ENCODE peak calls at places on chromosomes 6 and 20, in five cellular contexts. One of them, this sample, is unnamed.

GRCh38 chr6:11890849-11891248 is 112.2 kb upstream of the ADTRP start:
- DNase-seq in CD4-positive, alpha-beta T cell: no peak
- DNase-seq in left ventricle myocardium inferior: no peak
- DNase-seq in neural progenitor cell: no peak
- DNase-seq in uterus: no peak
- DNase-seq in this sample: no peak

GRCh38 chr6:90294989-90295853 is 1.4 kb downstream of the BACH2 start:
- DNase-seq in CD4-positive, alpha-beta T cell: peak
- DNase-seq in left ventricle myocardium inferior: peak
- DNase-seq in neural progenitor cell: peak
- DNase-seq in uterus: peak
- DNase-seq in this sample: peak

GRCh38 chr20:61117725-61118124 is 134.3 kb upstream of the CDH4 start:
- DNase-seq in CD4-positive, alpha-beta T cell: no peak
- DNase-seq in left ventricle myocardium inferior: no peak
- DNase-seq in neural progenitor cell: no peak
- DNase-seq in uterus: no peak
- DNase-seq in this sample: no peak

GRCh38 chr20:32830437-32830836 is 10.7 kb downstream of the MAPRE1 start:
- DNase-seq in CD4-positive, alpha-beta T cell: no peak
- DNase-seq in left ventricle myocardium inferior: no peak
- DNase-seq in neural progenitor cell: no peak
- DNase-seq in uterus: no peak
- DNase-seq in this sample: no peak

GRCh38 chr6:137403855-137404254 is 90.3 kb downstream of the OLIG3 start:
- DNase-seq in CD4-positive, alpha-beta T cell: no peak
- DNase-seq in left ventricle myocardium inferior: no peak
- DNase-seq in neural progenitor cell: no peak
- DNase-seq in uterus: no peak
- DNase-seq in this sample: no peak

GRCh38 chr6:53168516-53169257 is 20.0 kb upstream of the GCM1 start:
- DNase-seq in CD4-positive, alpha-beta T cell: no peak
- DNase-seq in left ventricle myocardium inferior: no peak
- DNase-seq in neural progenitor cell: no peak
- DNase-seq in uterus: no peak
- DNase-seq in this sample: peak

GRCh38 chr20:11544029-11544678 is 373.5 kb upstream of the BTBD3 start:
- DNase-seq in CD4-positive, alpha-beta T cell: no peak
- DNase-seq in left ventricle myocardium inferior: no peak
- DNase-seq in neural progenitor cell: peak
- DNase-seq in uterus: peak
- DNase-seq in this sample: peak

GRCh38 chr20:63750807-63751470 is 11.4 kb downstream of the SLC2A4RG start:
- DNase-seq in CD4-positive, alpha-beta T cell: peak
- DNase-seq in left ventricle myocardium inferior: no peak
- DNase-seq in neural progenitor cell: no peak
- DNase-seq in uterus: no peak
- DNase-seq in this sample: no peak

GRCh38 chr20:56504373-56505005 is 20.1 kb upstream of the FAM209A start:
- DNase-seq in CD4-positive, alpha-beta T cell: peak
- DNase-seq in left ventricle myocardium inferior: no peak
- DNase-seq in neural progenitor cell: peak
- DNase-seq in uterus: no peak
- DNase-seq in this sample: no peak

GRCh38 chr20:18390201-18390600 is 76.6 kb downstream of the DZANK1 start:
- DNase-seq in CD4-positive, alpha-beta T cell: no peak
- DNase-seq in left ventricle myocardium inferior: no peak
- DNase-seq in neural progenitor cell: no peak
- DNase-seq in uterus: no peak
- DNase-seq in this sample: no peak

GRCh38 chr6:62615366-62616015 is 329.5 kb upstream of the KHDRBS2 start:
- DNase-seq in CD4-positive, alpha-beta T cell: no peak
- DNase-seq in left ventricle myocardium inferior: no peak
- DNase-seq in neural progenitor cell: no peak
- DNase-seq in uterus: no peak
- DNase-seq in this sample: no peak

GRCh38 chr6:2939315-2940009 is 31.9 kb downstream of the SERPINB6 start:
- DNase-seq in CD4-positive, alpha-beta T cell: no peak
- DNase-seq in left ventricle myocardium inferior: peak
- DNase-seq in neural progenitor cell: no peak
- DNase-seq in uterus: no peak
- DNase-seq in this sample: no peak
- H3K27ac ChIP-seq in CD4-positive, alpha-beta T cell: peak
- H3K27ac ChIP-seq in left ventricle myocardium inferior: peak
- H3K27ac ChIP-seq in neural progenitor cell: no peak
- H3K27ac ChIP-seq in uterus: no peak
- H3K27ac ChIP-seq in this sample: no peak

DNA sequence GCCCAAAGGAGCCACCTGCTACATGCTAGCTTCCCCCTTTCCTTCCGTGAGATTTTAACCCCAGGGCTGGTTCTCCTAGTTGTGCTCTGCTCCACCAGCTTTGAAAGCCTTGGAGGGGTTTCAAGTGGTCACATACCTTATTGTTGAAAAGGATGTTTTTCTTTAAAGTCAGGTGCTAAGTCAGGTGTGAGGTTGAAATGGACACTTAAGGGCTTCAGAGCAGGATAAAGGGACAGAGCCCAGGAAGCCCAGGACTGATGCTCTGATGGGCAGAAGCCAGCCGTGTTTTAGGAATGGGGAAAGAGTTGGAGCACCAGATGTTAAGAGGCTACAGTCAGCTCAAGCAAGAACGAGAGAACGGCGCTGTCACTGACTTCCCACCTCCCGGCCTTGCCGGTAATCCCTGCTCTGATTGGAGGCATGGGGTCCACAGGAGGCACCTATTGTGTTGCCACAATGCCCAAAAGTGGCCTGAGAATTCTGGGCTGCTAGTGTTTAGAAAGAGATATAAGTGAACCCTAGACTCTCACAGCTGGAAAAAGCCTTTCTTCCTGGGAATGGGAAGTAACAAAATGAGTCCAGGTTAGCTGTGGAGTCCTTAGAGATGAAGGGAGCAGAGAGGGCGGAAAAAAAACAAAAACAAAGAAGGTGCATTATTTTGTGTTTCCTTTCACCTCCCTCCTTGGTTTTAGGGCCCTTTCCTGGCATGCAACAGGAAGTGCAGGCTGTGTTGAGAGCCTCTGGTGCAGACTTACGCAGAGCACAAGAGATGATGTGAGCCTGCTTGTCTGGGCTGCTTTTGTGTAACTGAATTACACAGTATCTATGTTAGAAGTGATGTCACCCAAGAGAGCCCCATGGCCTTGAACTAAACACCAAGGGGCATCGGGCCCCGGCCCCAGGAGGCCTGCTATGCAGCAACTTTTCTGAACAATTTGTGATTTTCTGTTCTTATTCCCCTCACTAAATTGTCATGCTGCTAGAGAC is 25.2 kb downstream of the GNAS start:
- DNase-seq in CD4-positive, alpha-beta T cell: no peak
- DNase-seq in left ventricle myocardium inferior: no peak
- DNase-seq in neural progenitor cell: peak
- DNase-seq in uterus: no peak
- DNase-seq in this sample: no peak
- H3K27ac ChIP-seq in CD4-positive, alpha-beta T cell: no peak
- H3K27ac ChIP-seq in left ventricle myocardium inferior: no peak
- H3K27ac ChIP-seq in neural progenitor cell: peak
- H3K27ac ChIP-seq in uterus: no peak
- H3K27ac ChIP-seq in this sample: no peak

GRCh38 chr6:165660881-165661415 is 2.1 kb downstream of the PDE10A start:
- DNase-seq in CD4-positive, alpha-beta T cell: no peak
- DNase-seq in left ventricle myocardium inferior: peak
- DNase-seq in neural progenitor cell: peak
- DNase-seq in uterus: no peak
- DNase-seq in this sample: no peak
- H3K27ac ChIP-seq in CD4-positive, alpha-beta T cell: no peak
- H3K27ac ChIP-seq in left ventricle myocardium inferior: peak
- H3K27ac ChIP-seq in neural progenitor cell: no peak
- H3K27ac ChIP-seq in uterus: peak
- H3K27ac ChIP-seq in this sample: no peak

GRCh38 chr6:15689586-15690450 is 27.0 kb upstream of the DTNBP1 start:
- DNase-seq in CD4-positive, alpha-beta T cell: no peak
- DNase-seq in left ventricle myocardium inferior: no peak
- DNase-seq in neural progenitor cell: no peak
- DNase-seq in uterus: no peak
- DNase-seq in this sample: no peak
- H3K27ac ChIP-seq in CD4-positive, alpha-beta T cell: no peak
- H3K27ac ChIP-seq in left ventricle myocardium inferior: no peak
- H3K27ac ChIP-seq in neural progenitor cell: no peak
- H3K27ac ChIP-seq in uterus: peak
- H3K27ac ChIP-seq in this sample: no peak

DNA sequence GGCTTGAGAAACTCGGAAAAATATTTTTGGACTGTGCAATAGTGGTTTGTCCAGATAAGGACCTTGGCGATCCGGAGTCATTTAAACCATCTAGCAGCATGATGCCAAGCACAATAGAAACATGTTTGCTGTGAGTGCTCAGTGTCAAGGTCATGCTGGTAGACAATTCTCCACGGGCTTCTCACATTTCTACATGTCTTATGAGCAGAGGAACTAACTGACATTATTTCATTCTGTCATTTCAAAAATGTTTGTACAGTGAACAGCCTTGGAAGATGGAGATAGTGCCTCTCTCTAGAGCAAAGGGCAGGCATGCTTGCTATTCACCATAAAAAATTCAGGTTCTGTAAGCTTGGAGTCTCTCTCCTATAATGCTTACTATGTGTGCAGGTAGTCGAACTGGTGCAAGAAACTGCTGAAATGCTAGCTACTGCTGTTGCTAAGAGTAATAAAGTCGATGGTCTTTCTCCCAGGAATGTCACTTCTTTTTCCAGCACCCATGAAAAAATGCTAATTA is 25.4 kb upstream of the CCN2 start:
- DNase-seq in CD4-positive, alpha-beta T cell: no peak
- DNase-seq in left ventricle myocardium inferior: no peak
- DNase-seq in neural progenitor cell: no peak
- DNase-seq in uterus: no peak
- DNase-seq in this sample: no peak
- H3K27ac ChIP-seq in CD4-positive, alpha-beta T cell: no peak
- H3K27ac ChIP-seq in left ventricle myocardium inferior: no peak
- H3K27ac ChIP-seq in neural progenitor cell: no peak
- H3K27ac ChIP-seq in uterus: no peak
- H3K27ac ChIP-seq in this sample: no peak

GRCh38 chr20:62377064-62377461 is 9.8 kb upstream of the RPS21 start:
- DNase-seq in CD4-positive, alpha-beta T cell: no peak
- DNase-seq in left ventricle myocardium inferior: no peak
- DNase-seq in neural progenitor cell: no peak
- DNase-seq in uterus: no peak
- DNase-seq in this sample: no peak

GRCh38 chr20:62378215-62378614 is 8.7 kb upstream of the RPS21 start:
- DNase-seq in CD4-positive, alpha-beta T cell: no peak
- DNase-seq in left ventricle myocardium inferior: no peak
- DNase-seq in neural progenitor cell: no peak
- DNase-seq in uterus: no peak
- DNase-seq in this sample: peak

GRCh38 chr20:62376112-62377063 is 9.3 kb upstream of the LAMA5 start:
- DNase-seq in CD4-positive, alpha-beta T cell: no peak
- DNase-seq in left ventricle myocardium inferior: no peak
- DNase-seq in neural progenitor cell: peak
- DNase-seq in uterus: peak
- DNase-seq in this sample: no peak

GRCh38 chr20:62374431-62375152 is 7.5 kb upstream of the LAMA5 start:
- DNase-seq in CD4-positive, alpha-beta T cell: no peak
- DNase-seq in left ventricle myocardium inferior: no peak
- DNase-seq in neural progenitor cell: no peak
- DNase-seq in uterus: no peak
- DNase-seq in this sample: no peak

GRCh38 chr20:62377615-62378085 is 9.3 kb upstream of the RPS21 start:
- DNase-seq in CD4-positive, alpha-beta T cell: no peak
- DNase-seq in left ventricle myocardium inferior: peak
- DNase-seq in neural progenitor cell: no peak
- DNase-seq in uterus: no peak
- DNase-seq in this sample: no peak
- H3K27ac ChIP-seq in CD4-positive, alpha-beta T cell: no peak
- H3K27ac ChIP-seq in left ventricle myocardium inferior: peak
- H3K27ac ChIP-seq in neural progenitor cell: peak
- H3K27ac ChIP-seq in uterus: no peak
- H3K27ac ChIP-seq in this sample: peak

GRCh38 chr6:157716553-157716952 is 106.5 kb upstream of the SNX9 start:
- DNase-seq in CD4-positive, alpha-beta T cell: no peak
- DNase-seq in left ventricle myocardium inferior: no peak
- DNase-seq in neural progenitor cell: no peak
- DNase-seq in uterus: no peak
- DNase-seq in this sample: no peak

GRCh38 chr6:157717266-157717870 is 105.7 kb upstream of the SNX9 start:
- DNase-seq in CD4-positive, alpha-beta T cell: no peak
- DNase-seq in left ventricle myocardium inferior: no peak
- DNase-seq in neural progenitor cell: no peak
- DNase-seq in uterus: no peak
- DNase-seq in this sample: no peak

GRCh38 chr6:157714153-157714490 is 108.9 kb upstream of the SNX9 start:
- DNase-seq in CD4-positive, alpha-beta T cell: no peak
- DNase-seq in left ventricle myocardium inferior: no peak
- DNase-seq in neural progenitor cell: no peak
- DNase-seq in uterus: no peak
- DNase-seq in this sample: no peak

GRCh38 chr6:157713451-157714152 is 109.4 kb upstream of the SNX9 start:
- DNase-seq in CD4-positive, alpha-beta T cell: no peak
- DNase-seq in left ventricle myocardium inferior: no peak
- DNase-seq in neural progenitor cell: no peak
- DNase-seq in uterus: no peak
- DNase-seq in this sample: no peak

DNA sequence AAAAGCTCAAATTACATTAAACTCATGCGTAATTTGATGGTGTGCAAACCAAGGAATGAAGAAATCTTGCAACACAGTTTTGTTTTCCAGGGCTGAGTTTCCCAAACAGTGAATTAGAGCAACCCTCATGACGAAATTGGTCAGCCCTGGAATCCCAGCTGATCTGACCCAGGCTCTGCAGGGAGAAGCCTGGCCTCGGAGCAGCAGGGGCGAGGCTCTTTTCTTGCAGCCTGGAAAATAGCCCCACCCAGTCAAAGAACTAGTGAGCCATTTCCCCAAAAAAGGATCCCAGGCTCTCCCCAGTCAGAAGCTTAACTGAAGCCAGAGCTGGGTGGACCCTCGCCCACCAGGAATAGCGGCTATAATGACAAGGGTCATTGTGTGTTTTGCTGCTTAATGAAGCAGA is 107.3 kb upstream of the SNX9 start:
- DNase-seq in CD4-positive, alpha-beta T cell: no peak
- DNase-seq in left ventricle myocardium inferior: peak
- DNase-seq in neural progenitor cell: peak
- DNase-seq in uterus: peak
- DNase-seq in this sample: peak
- H3K27ac ChIP-seq in CD4-positive, alpha-beta T cell: no peak
- H3K27ac ChIP-seq in left ventricle myocardium inferior: peak
- H3K27ac ChIP-seq in neural progenitor cell: no peak
- H3K27ac ChIP-seq in uterus: peak
- H3K27ac ChIP-seq in this sample: no peak

This sample was measured in foreskin keratinocyte.